ENCODE peak calls at places on chromosomes 5 and 9, in five cellular contexts. One of them, this sample, is unnamed.

GRCh38 chr5:16754621-16755020 is 137.8 kb upstream of the RETREG1 start:
- DNase-seq in RWPE2: no peak
- DNase-seq in CD4-positive, alpha-beta T cell: no peak
- DNase-seq in A673: peak
- DNase-seq in heart left ventricle: no peak
- DNase-seq in this sample: no peak

GRCh38 chr5:135829681-135830383 is 4.6 kb upstream of the SLC25A48 start:
- DNase-seq in RWPE2: peak
- DNase-seq in CD4-positive, alpha-beta T cell: no peak
- DNase-seq in A673: peak
- DNase-seq in heart left ventricle: peak
- DNase-seq in this sample: no peak

GRCh38 chr5:56740000-56740399 is 75.3 kb upstream of the MAP3K1 start:
- DNase-seq in RWPE2: no peak
- DNase-seq in CD4-positive, alpha-beta T cell: no peak
- DNase-seq in A673: no peak
- DNase-seq in heart left ventricle: no peak
- DNase-seq in this sample: no peak

GRCh38 chr5:124868661-124869060 is 122.2 kb upstream of the ZNF608 start:
- DNase-seq in RWPE2: no peak
- DNase-seq in CD4-positive, alpha-beta T cell: no peak
- DNase-seq in A673: no peak
- DNase-seq in heart left ventricle: no peak
- DNase-seq in this sample: no peak

GRCh38 chr9:116149844-116150243 is 3.7 kb upstream of the PAPPA start:
- DNase-seq in RWPE2: no peak
- DNase-seq in CD4-positive, alpha-beta T cell: no peak
- DNase-seq in A673: peak
- DNase-seq in heart left ventricle: no peak
- DNase-seq in this sample: no peak

GRCh38 chr5:135186662-135187522 is 152.9 kb upstream of the PITX1 start:
- DNase-seq in RWPE2: no peak
- DNase-seq in CD4-positive, alpha-beta T cell: no peak
- DNase-seq in A673: no peak
- DNase-seq in heart left ventricle: no peak
- DNase-seq in this sample: no peak

GRCh38 chr5:38879091-38879460 is 33.3 kb downstream of the OSMR start:
- DNase-seq in RWPE2: no peak
- DNase-seq in CD4-positive, alpha-beta T cell: no peak
- DNase-seq in A673: no peak
- DNase-seq in heart left ventricle: no peak
- DNase-seq in this sample: no peak

GRCh38 chr9:86079421-86080111 is 19.8 kb downstream of the GOLM1 start:
- DNase-seq in RWPE2: no peak
- DNase-seq in CD4-positive, alpha-beta T cell: no peak
- DNase-seq in A673: peak
- DNase-seq in heart left ventricle: no peak
- DNase-seq in this sample: no peak

GRCh38 chr5:127042593-127042992 is 12.2 kb upstream of the MARCHF3 start:
- DNase-seq in RWPE2: no peak
- DNase-seq in CD4-positive, alpha-beta T cell: no peak
- DNase-seq in A673: no peak
- DNase-seq in heart left ventricle: no peak
- DNase-seq in this sample: no peak

GRCh38 chr5:173236531-173237501 is 1.8 kb upstream of the NKX2-5 start:
- DNase-seq in RWPE2: no peak
- DNase-seq in CD4-positive, alpha-beta T cell: no peak
- DNase-seq in A673: no peak
- DNase-seq in heart left ventricle: peak
- DNase-seq in this sample: no peak

GRCh38 chr9:14189578-14189977 is 124.4 kb downstream of the NFIB start:
- DNase-seq in RWPE2: no peak
- DNase-seq in CD4-positive, alpha-beta T cell: no peak
- DNase-seq in A673: no peak
- DNase-seq in heart left ventricle: no peak
- DNase-seq in this sample: no peak

GRCh38 chr9:89078860-89079259 is 87.6 kb downstream of the S1PR3 start:
- DNase-seq in RWPE2: no peak
- DNase-seq in CD4-positive, alpha-beta T cell: no peak
- DNase-seq in A673: no peak
- DNase-seq in heart left ventricle: no peak
- DNase-seq in this sample: no peak

GRCh38 chr9:78021692-78022091 is 9.9 kb downstream of the GNAQ start:
- DNase-seq in RWPE2: no peak
- DNase-seq in CD4-positive, alpha-beta T cell: no peak
- DNase-seq in A673: no peak
- DNase-seq in heart left ventricle: peak
- DNase-seq in this sample: no peak

GRCh38 chr5:172840077-172840777 is 6.2 kb downstream of the ERGIC1 start:
- DNase-seq in RWPE2: no peak
- DNase-seq in CD4-positive, alpha-beta T cell: no peak
- DNase-seq in A673: no peak
- DNase-seq in heart left ventricle: no peak
- DNase-seq in this sample: no peak

GRCh38 chr9:4296217-4296616 is 3.7 kb downstream of the GLIS3 start:
- DNase-seq in RWPE2: no peak
- DNase-seq in CD4-positive, alpha-beta T cell: no peak
- DNase-seq in A673: no peak
- DNase-seq in heart left ventricle: no peak
- DNase-seq in this sample: no peak

GRCh38 chr5:144427871-144428270 is 257.2 kb downstream of the KCTD16 start:
- DNase-seq in RWPE2: no peak
- DNase-seq in CD4-positive, alpha-beta T cell: no peak
- DNase-seq in A673: no peak
- DNase-seq in heart left ventricle: no peak
- DNase-seq in this sample: no peak

GRCh38 chr9:92483896-92484545 is 1.7 kb upstream of the ASPN start:
- DNase-seq in RWPE2: no peak
- DNase-seq in CD4-positive, alpha-beta T cell: no peak
- DNase-seq in A673: peak
- DNase-seq in heart left ventricle: no peak
- DNase-seq in this sample: no peak

GRCh38 chr9:811101-811531 is 30.4 kb upstream of the DMRT1 start:
- DNase-seq in RWPE2: peak
- DNase-seq in CD4-positive, alpha-beta T cell: no peak
- DNase-seq in A673: no peak
- DNase-seq in heart left ventricle: peak
- DNase-seq in this sample: no peak

GRCh38 chr5:35443803-35444595 is 173.7 kb upstream of the SPEF2 start:
- DNase-seq in RWPE2: no peak
- DNase-seq in CD4-positive, alpha-beta T cell: no peak
- DNase-seq in A673: peak
- DNase-seq in heart left ventricle: no peak
- DNase-seq in this sample: no peak

GRCh38 chr5:73950441-73950873 is 324.5 kb downstream of the ARHGEF28 start:
- DNase-seq in RWPE2: no peak
- DNase-seq in CD4-positive, alpha-beta T cell: no peak
- DNase-seq in A673: no peak
- DNase-seq in heart left ventricle: no peak
- DNase-seq in this sample: no peak

GRCh38 chr5:176888016-176888864 is 10.9 kb downstream of the HK3 start:
- DNase-seq in RWPE2: no peak
- DNase-seq in CD4-positive, alpha-beta T cell: no peak
- DNase-seq in A673: no peak
- DNase-seq in heart left ventricle: no peak
- DNase-seq in this sample: no peak

GRCh38 chr5:169243651-169244422 is 57.1 kb downstream of the SLIT3 start:
- DNase-seq in RWPE2: no peak
- DNase-seq in CD4-positive, alpha-beta T cell: no peak
- DNase-seq in A673: no peak
- DNase-seq in heart left ventricle: no peak
- DNase-seq in this sample: no peak

GRCh38 chr5:130836729-130837660 is 328.1 kb downstream of the HINT1 start:
- DNase-seq in RWPE2: no peak
- DNase-seq in CD4-positive, alpha-beta T cell: no peak
- DNase-seq in A673: peak
- DNase-seq in heart left ventricle: no peak
- DNase-seq in this sample: no peak

GRCh38 chr9:6229604-6230003 is 14.0 kb downstream of the IL33 start:
- DNase-seq in RWPE2: no peak
- DNase-seq in CD4-positive, alpha-beta T cell: no peak
- DNase-seq in A673: no peak
- DNase-seq in heart left ventricle: no peak
- DNase-seq in this sample: no peak

GRCh38 chr9:116546711-116547581 is 140.2 kb upstream of the TRIM32 start:
- DNase-seq in RWPE2: no peak
- DNase-seq in CD4-positive, alpha-beta T cell: no peak
- DNase-seq in A673: no peak
- DNase-seq in heart left ventricle: no peak
- DNase-seq in this sample: no peak

GRCh38 chr9:133238272-133238850 is 29.3 kb upstream of the OBP2B start:
- DNase-seq in RWPE2: no peak
- DNase-seq in CD4-positive, alpha-beta T cell: peak
- DNase-seq in A673: peak
- DNase-seq in heart left ventricle: peak
- DNase-seq in this sample: no peak

GRCh38 chr5:95191330-95191729 is 93.6 kb downstream of the MCTP1 start:
- DNase-seq in RWPE2: no peak
- DNase-seq in CD4-positive, alpha-beta T cell: no peak
- DNase-seq in A673: no peak
- DNase-seq in heart left ventricle: no peak
- DNase-seq in this sample: no peak

GRCh38 chr9:10875752-10876151 is 262.9 kb upstream of the PTPRD start:
- DNase-seq in RWPE2: no peak
- DNase-seq in CD4-positive, alpha-beta T cell: no peak
- DNase-seq in A673: peak
- DNase-seq in heart left ventricle: no peak
- DNase-seq in this sample: no peak

GRCh38 chr9:131530930-131531832 is at the start of gene UCK1:
- DNase-seq in RWPE2: no peak
- DNase-seq in CD4-positive, alpha-beta T cell: peak
- DNase-seq in A673: peak
- DNase-seq in heart left ventricle: peak
- DNase-seq in this sample: peak

GRCh38 chr9:131529597-131530545 is 1.2 kb downstream of the UCK1 start:
- DNase-seq in RWPE2: no peak
- DNase-seq in CD4-positive, alpha-beta T cell: no peak
- DNase-seq in A673: no peak
- DNase-seq in heart left ventricle: no peak
- DNase-seq in this sample: no peak

GRCh38 chr9:131528186-131528585 is 2.9 kb downstream of the UCK1 start:
- DNase-seq in RWPE2: no peak
- DNase-seq in CD4-positive, alpha-beta T cell: no peak
- DNase-seq in A673: no peak
- DNase-seq in heart left ventricle: no peak
- DNase-seq in this sample: no peak

GRCh38 chr9:131528886-131529505 is 2.1 kb downstream of the UCK1 start:
- DNase-seq in RWPE2: no peak
- DNase-seq in CD4-positive, alpha-beta T cell: no peak
- DNase-seq in A673: no peak
- DNase-seq in heart left ventricle: no peak
- DNase-seq in this sample: no peak

GRCh38 chr9:131530546-131530929 is 525 bp downstream of the UCK1 start:
- DNase-seq in RWPE2: no peak
- DNase-seq in CD4-positive, alpha-beta T cell: no peak
- DNase-seq in A673: peak
- DNase-seq in heart left ventricle: peak
- DNase-seq in this sample: no peak
- TF ChIP-seq CTCF in RWPE2: peak
- TF ChIP-seq CTCF in CD4-positive, alpha-beta T cell: no peak
- TF ChIP-seq CTCF in A673: no peak
- TF ChIP-seq CTCF in heart left ventricle: no peak
- TF ChIP-seq CTCF in this sample: no peak

DNA sequence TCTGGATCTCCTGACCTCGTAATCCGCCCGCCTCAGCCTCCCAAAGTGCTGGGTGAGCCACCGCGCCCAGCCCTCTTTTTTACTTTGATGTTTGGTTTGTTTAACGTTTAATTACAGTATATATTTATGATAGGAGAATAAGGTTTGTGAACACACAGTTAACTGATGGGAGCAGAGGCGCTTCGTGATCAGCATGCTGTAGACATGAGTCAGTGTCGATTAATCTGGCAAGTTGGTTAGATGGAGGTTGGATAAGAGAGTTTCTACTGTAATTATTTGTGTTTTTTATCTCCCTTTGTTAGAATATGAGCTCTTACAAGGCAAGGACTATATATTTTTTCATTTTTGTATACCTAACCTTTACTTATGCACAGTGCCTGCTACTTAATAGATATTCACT is 14.3 kb downstream of the ATG10 start:
- DNase-seq in RWPE2: no peak
- DNase-seq in CD4-positive, alpha-beta T cell: no peak
- DNase-seq in A673: no peak
- DNase-seq in heart left ventricle: no peak
- DNase-seq in this sample: no peak
- TF ChIP-seq CTCF in RWPE2: no peak
- TF ChIP-seq CTCF in CD4-positive, alpha-beta T cell: no peak
- TF ChIP-seq CTCF in A673: no peak
- TF ChIP-seq CTCF in heart left ventricle: no peak
- TF ChIP-seq CTCF in this sample: no peak

DNA sequence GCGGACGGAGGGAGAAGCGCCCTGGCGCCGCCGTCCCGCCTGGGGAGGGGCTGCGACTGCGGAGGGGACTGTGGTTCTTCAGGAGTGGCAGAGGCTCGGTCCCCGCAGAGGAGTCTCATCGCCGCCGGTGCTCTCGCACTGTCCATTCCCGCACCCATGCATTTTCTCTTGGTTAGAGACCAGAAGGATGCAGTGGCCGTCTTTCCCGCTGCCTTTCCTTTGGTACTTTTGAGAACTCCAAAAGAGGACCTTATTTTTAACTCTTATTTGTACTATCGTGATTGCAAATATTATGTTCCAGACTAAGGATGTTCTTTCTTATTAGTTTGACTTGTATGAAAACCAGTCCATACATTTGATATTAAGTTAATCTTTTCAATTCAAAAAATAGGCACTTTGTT is 611 bp downstream of the ZFYVE16 start:
- DNase-seq in RWPE2: peak
- DNase-seq in CD4-positive, alpha-beta T cell: peak
- DNase-seq in A673: peak
- DNase-seq in heart left ventricle: peak
- DNase-seq in this sample: no peak
- TF ChIP-seq CTCF in RWPE2: peak
- TF ChIP-seq CTCF in CD4-positive, alpha-beta T cell: no peak
- TF ChIP-seq CTCF in A673: no peak
- TF ChIP-seq CTCF in heart left ventricle: no peak
- TF ChIP-seq CTCF in this sample: no peak

DNA sequence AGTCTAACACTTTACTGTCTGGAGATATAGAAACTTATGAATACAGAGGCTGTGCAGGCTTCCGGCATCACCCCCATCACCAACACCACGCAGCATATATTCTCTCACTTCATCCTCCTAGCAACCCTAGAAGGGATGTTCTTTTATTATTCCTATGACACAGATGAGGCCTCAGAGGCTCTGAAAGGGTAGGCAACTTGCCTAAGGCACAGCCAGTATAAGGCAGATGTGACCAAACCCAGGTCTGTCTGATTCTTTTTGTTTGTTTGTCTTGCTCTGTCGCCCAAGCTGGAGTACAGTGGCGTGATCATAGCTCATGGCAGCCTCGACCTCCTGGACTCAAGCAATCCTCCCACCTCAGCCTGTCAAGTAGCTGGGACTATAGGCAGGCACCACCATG is 22.8 kb upstream of the CORO2A start:
- DNase-seq in RWPE2: no peak
- DNase-seq in CD4-positive, alpha-beta T cell: no peak
- DNase-seq in A673: no peak
- DNase-seq in heart left ventricle: no peak
- DNase-seq in this sample: no peak
- TF ChIP-seq CTCF in RWPE2: no peak
- TF ChIP-seq CTCF in CD4-positive, alpha-beta T cell: no peak
- TF ChIP-seq CTCF in A673: no peak
- TF ChIP-seq CTCF in heart left ventricle: no peak
- TF ChIP-seq CTCF in this sample: no peak

GRCh38 chr5:140401362-140402257 is at the start of gene ANKHD1:
- DNase-seq in RWPE2: peak
- DNase-seq in CD4-positive, alpha-beta T cell: peak
- DNase-seq in A673: peak
- DNase-seq in heart left ventricle: peak
- DNase-seq in this sample: peak
- TF ChIP-seq CTCF in RWPE2: no peak
- TF ChIP-seq CTCF in CD4-positive, alpha-beta T cell: no peak
- TF ChIP-seq CTCF in A673: no peak
- TF ChIP-seq CTCF in heart left ventricle: no peak
- TF ChIP-seq CTCF in this sample: no peak